ENCODE peak calls at places on chromosomes 6 and 20, in eight cellular contexts. V is iris pigment epithelial cell, N is Panc1, I is HL-60, E is memory B cell, X is HCEC 1CT, H is IMR-90, Z is GM23338. M is an unnamed sample.

GRCh38 chr20:61640171-61640570 is 388.1 kb downstream of the CDH4 start:
- DNase-seq in H (peak), N (no peak), E (no peak), X (no peak), Z (no peak), V (peak), I (no peak), M (peak)

GRCh38 chr6:22362361-22362760 is 65.5 kb upstream of the PRL start:
- DNase-seq in I (no peak), N (no peak), H (no peak), V (no peak), Z (no peak), X (no peak), E (no peak), M (no peak)

GRCh38 chr6:88880021-88880420 is 83.4 kb downstream of the RNGTT start:
- DNase-seq in X (no peak), H (no peak), E (no peak), I (no peak), Z (no peak), V (no peak), N (no peak), M (no peak)

GRCh38 chr6:142301421-142302391 is at the start of gene ADGRG6:
- DNase-seq in V (peak), E (no peak), X (peak), H (peak), Z (peak), I (peak), N (no peak), M (peak)

GRCh38 chr20:41232971-41233926 is 84.3 kb downstream of the ZHX3 start:
- DNase-seq in X (peak), Z (no peak), E (no peak), V (peak), N (no peak), I (peak), H (peak), M (peak)

GRCh38 chr6:31901415-31901952 is 402 bp downstream of the ZBTB12 start:
- DNase-seq in X (peak), I (peak), E (peak), H (peak), N (no peak), V (peak), Z (peak), M (peak)

GRCh38 chr20:64069614-64070243 is 6.7 kb downstream of the TCEA2 start:
- DNase-seq in E (no peak), I (no peak), N (no peak), Z (peak), H (no peak), V (no peak), X (no peak), M (no peak)

GRCh38 chr20:25750765-25751696 is 54.4 kb upstream of the ZNF337 start:
- DNase-seq in Z (peak), I (no peak), X (peak), V (peak), N (peak), E (peak), H (peak), M (peak)

GRCh38 chr20:11387189-11387754 is 530.4 kb upstream of the BTBD3 start:
- DNase-seq in H (peak), V (peak), Z (no peak), E (no peak), I (no peak), X (peak), N (peak), M (peak)

GRCh38 chr6:117110146-117110545 is 155.2 kb upstream of the VGLL2 start:
- DNase-seq in Z (no peak), H (no peak), N (no peak), X (no peak), V (no peak), E (no peak), I (no peak), M (no peak)